ENCODE peak calls at places on chromosome 2, in ten cellular contexts. One of them, this sample, is unnamed.

GRCh38 chr2:27710640-27711430 is 47.1 kb downstream of the SLC4A1AP start:
- DNase-seq in fibroblast of villous mesenchyme: no peak
- DNase-seq in right atrium auricular region: peak; percentile 56
- DNase-seq in MM.1S: no peak
- DNase-seq in HCT116: no peak
- DNase-seq in IMR-90: peak; percentile 45
- DNase-seq in lung: no peak
- DNase-seq in WTC11: no peak
- DNase-seq in heart right ventricle: no peak
- DNase-seq in esophagus squamous epithelium: no peak
- DNase-seq in this sample: no peak

GRCh38 chr2:230684222-230685164 is 28.1 kb upstream of the CAB39 start:
- DNase-seq in fibroblast of villous mesenchyme: peak; percentile 22
- DNase-seq in right atrium auricular region: no peak
- DNase-seq in MM.1S: no peak
- DNase-seq in HCT116: peak; percentile 52
- DNase-seq in IMR-90: peak; percentile 79
- DNase-seq in lung: no peak
- DNase-seq in WTC11: no peak
- DNase-seq in heart right ventricle: no peak
- DNase-seq in esophagus squamous epithelium: no peak
- DNase-seq in this sample: no peak

GRCh38 chr2:206565666-206566065 is 76.6 kb upstream of the FAM237A start:
- DNase-seq in fibroblast of villous mesenchyme: no peak
- DNase-seq in right atrium auricular region: no peak
- DNase-seq in MM.1S: no peak
- DNase-seq in HCT116: no peak
- DNase-seq in IMR-90: no peak
- DNase-seq in lung: no peak
- DNase-seq in WTC11: no peak
- DNase-seq in heart right ventricle: no peak
- DNase-seq in esophagus squamous epithelium: no peak
- DNase-seq in this sample: no peak

GRCh38 chr2:6054394-6054732 is 362.2 kb downstream of the SOX11 start:
- DNase-seq in fibroblast of villous mesenchyme: no peak
- DNase-seq in right atrium auricular region: no peak
- DNase-seq in MM.1S: no peak
- DNase-seq in HCT116: no peak
- DNase-seq in IMR-90: no peak
- DNase-seq in lung: no peak
- DNase-seq in WTC11: no peak
- DNase-seq in heart right ventricle: no peak
- DNase-seq in esophagus squamous epithelium: no peak
- DNase-seq in this sample: no peak

GRCh38 chr2:167100526-167100925 is 212.2 kb downstream of the XIRP2 start:
- DNase-seq in fibroblast of villous mesenchyme: no peak
- DNase-seq in right atrium auricular region: no peak
- DNase-seq in MM.1S: no peak
- DNase-seq in HCT116: no peak
- DNase-seq in IMR-90: peak; percentile 40
- DNase-seq in lung: no peak
- DNase-seq in WTC11: no peak
- DNase-seq in heart right ventricle: no peak
- DNase-seq in esophagus squamous epithelium: no peak
- DNase-seq in this sample: no peak

GRCh38 chr2:157032019-157032418 is 225.5 kb upstream of the GALNT5 start:
- DNase-seq in fibroblast of villous mesenchyme: peak; percentile 52
- DNase-seq in right atrium auricular region: no peak
- DNase-seq in MM.1S: no peak
- DNase-seq in HCT116: peak; percentile 97
- DNase-seq in IMR-90: peak; percentile 94
- DNase-seq in lung: no peak
- DNase-seq in WTC11: no peak
- DNase-seq in heart right ventricle: no peak
- DNase-seq in esophagus squamous epithelium: no peak
- DNase-seq in this sample: no peak

GRCh38 chr2:79855264-79856006 is 342.6 kb downstream of the CTNNA2 start:
- DNase-seq in fibroblast of villous mesenchyme: no peak
- DNase-seq in right atrium auricular region: no peak
- DNase-seq in MM.1S: no peak
- DNase-seq in HCT116: no peak
- DNase-seq in IMR-90: peak; percentile 7
- DNase-seq in lung: no peak
- DNase-seq in WTC11: peak; percentile 67
- DNase-seq in heart right ventricle: no peak
- DNase-seq in esophagus squamous epithelium: no peak
- DNase-seq in this sample: no peak

GRCh38 chr2:155546715-155547555 is 785.6 kb downstream of the NR4A2 start:
- DNase-seq in fibroblast of villous mesenchyme: peak; percentile 13
- DNase-seq in right atrium auricular region: no peak
- DNase-seq in MM.1S: no peak
- DNase-seq in HCT116: no peak
- DNase-seq in IMR-90: no peak
- DNase-seq in lung: no peak
- DNase-seq in WTC11: no peak
- DNase-seq in heart right ventricle: no peak
- DNase-seq in esophagus squamous epithelium: no peak
- DNase-seq in this sample: no peak

GRCh38 chr2:236662231-236663160 is 92.9 kb downstream of the ACKR3 start:
- DNase-seq in fibroblast of villous mesenchyme: peak; percentile 45
- DNase-seq in right atrium auricular region: peak; percentile 55
- DNase-seq in MM.1S: no peak
- DNase-seq in HCT116: no peak
- DNase-seq in IMR-90: no peak
- DNase-seq in lung: no peak
- DNase-seq in WTC11: no peak
- DNase-seq in heart right ventricle: no peak
- DNase-seq in esophagus squamous epithelium: no peak
- DNase-seq in this sample: no peak

GRCh38 chr2:100895402-100895801 is 75.5 kb downstream of the NPAS2 start:
- DNase-seq in fibroblast of villous mesenchyme: no peak
- DNase-seq in right atrium auricular region: no peak
- DNase-seq in MM.1S: no peak
- DNase-seq in HCT116: no peak
- DNase-seq in IMR-90: no peak
- DNase-seq in lung: no peak
- DNase-seq in WTC11: no peak
- DNase-seq in heart right ventricle: peak; percentile 64
- DNase-seq in esophagus squamous epithelium: no peak
- DNase-seq in this sample: no peak

GRCh38 chr2:239738159-239738558 is 287.0 kb downstream of the NDUFA10 start:
- DNase-seq in fibroblast of villous mesenchyme: no peak
- DNase-seq in right atrium auricular region: no peak
- DNase-seq in MM.1S: no peak
- DNase-seq in HCT116: no peak
- DNase-seq in IMR-90: no peak
- DNase-seq in lung: no peak
- DNase-seq in WTC11: no peak
- DNase-seq in heart right ventricle: no peak
- DNase-seq in esophagus squamous epithelium: no peak
- DNase-seq in this sample: no peak

GRCh38 chr2:42424033-42424432 is 63.0 kb upstream of the COX7A2L start:
- DNase-seq in fibroblast of villous mesenchyme: peak; percentile 47
- DNase-seq in right atrium auricular region: no peak
- DNase-seq in MM.1S: no peak
- DNase-seq in HCT116: no peak
- DNase-seq in IMR-90: peak; percentile 78
- DNase-seq in lung: no peak
- DNase-seq in WTC11: no peak
- DNase-seq in heart right ventricle: no peak
- DNase-seq in esophagus squamous epithelium: no peak
- DNase-seq in this sample: no peak

GRCh38 chr2:67465623-67466022 is 68.5 kb downstream of the ETAA1 start:
- DNase-seq in fibroblast of villous mesenchyme: no peak
- DNase-seq in right atrium auricular region: no peak
- DNase-seq in MM.1S: peak; percentile 63
- DNase-seq in HCT116: no peak
- DNase-seq in IMR-90: no peak
- DNase-seq in lung: no peak
- DNase-seq in WTC11: no peak
- DNase-seq in heart right ventricle: no peak
- DNase-seq in esophagus squamous epithelium: no peak
- DNase-seq in this sample: no peak

GRCh38 chr2:17576802-17577201 is 36.3 kb downstream of the VSNL1 start:
- DNase-seq in fibroblast of villous mesenchyme: no peak
- DNase-seq in right atrium auricular region: no peak
- DNase-seq in MM.1S: no peak
- DNase-seq in HCT116: no peak
- DNase-seq in IMR-90: no peak
- DNase-seq in lung: no peak
- DNase-seq in WTC11: no peak
- DNase-seq in heart right ventricle: no peak
- DNase-seq in esophagus squamous epithelium: no peak
- DNase-seq in this sample: no peak

GRCh38 chr2:17573806-17574175 is 33.3 kb downstream of the VSNL1 start:
- DNase-seq in fibroblast of villous mesenchyme: no peak
- DNase-seq in right atrium auricular region: no peak
- DNase-seq in MM.1S: no peak
- DNase-seq in HCT116: no peak
- DNase-seq in IMR-90: no peak
- DNase-seq in lung: no peak
- DNase-seq in WTC11: no peak
- DNase-seq in heart right ventricle: no peak
- DNase-seq in esophagus squamous epithelium: no peak
- DNase-seq in this sample: no peak

GRCh38 chr2:17574406-17575073 is 34.0 kb downstream of the VSNL1 start:
- DNase-seq in fibroblast of villous mesenchyme: no peak
- DNase-seq in right atrium auricular region: no peak
- DNase-seq in MM.1S: no peak
- DNase-seq in HCT116: no peak
- DNase-seq in IMR-90: no peak
- DNase-seq in lung: no peak
- DNase-seq in WTC11: no peak
- DNase-seq in heart right ventricle: no peak
- DNase-seq in esophagus squamous epithelium: no peak
- DNase-seq in this sample: no peak

GRCh38 chr2:17571681-17572080 is 31.2 kb downstream of the VSNL1 start:
- DNase-seq in fibroblast of villous mesenchyme: no peak
- DNase-seq in right atrium auricular region: no peak
- DNase-seq in MM.1S: no peak
- DNase-seq in HCT116: no peak
- DNase-seq in IMR-90: no peak
- DNase-seq in lung: no peak
- DNase-seq in WTC11: no peak
- DNase-seq in heart right ventricle: no peak
- DNase-seq in esophagus squamous epithelium: no peak
- DNase-seq in this sample: no peak

DNA sequence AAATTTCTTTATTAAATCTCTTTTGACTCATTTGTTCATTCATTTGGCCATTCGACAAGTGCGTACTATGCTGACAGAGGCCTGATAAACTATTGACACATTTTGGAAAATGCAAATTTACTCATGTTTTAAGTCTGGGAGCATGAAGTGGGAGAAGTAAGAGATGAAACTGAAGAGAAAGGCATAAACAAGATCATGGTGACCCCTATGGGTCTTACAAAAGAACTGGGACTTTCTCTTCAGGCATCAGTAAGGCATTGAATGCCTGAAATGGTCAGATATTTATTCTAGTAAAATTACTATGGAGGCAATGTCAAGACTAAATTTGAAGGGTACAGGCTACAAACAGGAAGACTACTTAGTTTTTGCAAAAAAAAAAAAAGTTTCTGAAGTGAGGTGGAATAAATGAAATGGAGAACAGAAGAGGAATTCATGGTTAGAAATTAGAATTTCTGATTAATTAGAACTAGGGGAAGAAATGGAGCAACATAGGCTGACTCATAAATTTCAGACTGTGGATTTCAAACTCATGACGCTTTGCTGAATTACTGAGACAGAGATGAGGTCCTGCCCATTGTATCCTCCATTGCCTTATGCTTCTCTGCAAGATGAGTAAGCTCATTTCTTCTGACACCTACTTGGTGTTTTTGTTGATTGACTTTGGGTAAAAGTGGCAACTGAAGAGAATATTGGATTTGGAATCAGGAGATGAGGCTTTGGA is 32.7 kb downstream of the VSNL1 start:
- DNase-seq in fibroblast of villous mesenchyme: peak; percentile 15
- DNase-seq in right atrium auricular region: no peak
- DNase-seq in MM.1S: no peak
- DNase-seq in HCT116: no peak
- DNase-seq in IMR-90: no peak
- DNase-seq in lung: no peak
- DNase-seq in WTC11: no peak
- DNase-seq in heart right ventricle: no peak
- DNase-seq in esophagus squamous epithelium: no peak
- DNase-seq in this sample: peak; percentile 12
- TF ChIP-seq CTCF in fibroblast of villous mesenchyme: peak; percentile 35
- TF ChIP-seq CTCF in right atrium auricular region: no peak
- TF ChIP-seq CTCF in MM.1S: peak; percentile 23
- TF ChIP-seq CTCF in HCT116: peak; percentile 12
- TF ChIP-seq CTCF in IMR-90: peak; percentile 14
- TF ChIP-seq CTCF in lung: no peak
- TF ChIP-seq CTCF in WTC11: no peak
- TF ChIP-seq CTCF in heart right ventricle: peak; percentile 19
- TF ChIP-seq CTCF in esophagus squamous epithelium: no peak
- TF ChIP-seq CTCF in this sample: no peak

GRCh38 chr2:48265169-48266013 is 264.6 kb upstream of the STON1 start:
- DNase-seq in fibroblast of villous mesenchyme: no peak
- DNase-seq in right atrium auricular region: no peak
- DNase-seq in MM.1S: no peak
- DNase-seq in HCT116: no peak
- DNase-seq in IMR-90: no peak
- DNase-seq in lung: no peak
- DNase-seq in WTC11: no peak
- DNase-seq in heart right ventricle: no peak
- DNase-seq in esophagus squamous epithelium: no peak
- DNase-seq in this sample: no peak
- TF ChIP-seq CTCF in fibroblast of villous mesenchyme: no peak
- TF ChIP-seq CTCF in right atrium auricular region: no peak
- TF ChIP-seq CTCF in MM.1S: no peak
- TF ChIP-seq CTCF in HCT116: no peak
- TF ChIP-seq CTCF in IMR-90: no peak
- TF ChIP-seq CTCF in lung: no peak
- TF ChIP-seq CTCF in WTC11: no peak
- TF ChIP-seq CTCF in heart right ventricle: no peak
- TF ChIP-seq CTCF in esophagus squamous epithelium: no peak
- TF ChIP-seq CTCF in this sample: no peak

DNA sequence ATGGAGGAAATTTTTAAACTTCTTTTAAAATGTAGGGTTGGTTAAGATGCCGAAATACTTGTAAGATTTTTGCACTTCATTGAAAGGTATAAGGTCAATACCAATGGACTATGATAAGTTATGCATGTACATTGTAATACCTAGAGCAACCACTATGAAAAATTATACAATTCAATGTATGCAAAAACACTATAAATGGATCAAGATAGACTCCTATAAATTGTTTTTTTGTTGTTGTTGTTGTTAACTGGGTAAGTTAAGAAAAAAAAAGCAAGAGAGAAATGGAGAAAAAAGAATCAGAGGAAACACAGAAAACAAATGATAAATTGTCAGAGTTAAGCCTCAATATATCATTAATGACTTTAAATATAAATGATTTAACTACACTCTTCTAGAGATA is 421.2 kb downstream of the TMEM182 start:
- DNase-seq in fibroblast of villous mesenchyme: no peak
- DNase-seq in right atrium auricular region: no peak
- DNase-seq in MM.1S: no peak
- DNase-seq in HCT116: no peak
- DNase-seq in IMR-90: no peak
- DNase-seq in lung: no peak
- DNase-seq in WTC11: no peak
- DNase-seq in heart right ventricle: no peak
- DNase-seq in esophagus squamous epithelium: no peak
- DNase-seq in this sample: no peak
- TF ChIP-seq CTCF in fibroblast of villous mesenchyme: no peak
- TF ChIP-seq CTCF in right atrium auricular region: no peak
- TF ChIP-seq CTCF in MM.1S: peak; percentile 29
- TF ChIP-seq CTCF in HCT116: no peak
- TF ChIP-seq CTCF in IMR-90: no peak
- TF ChIP-seq CTCF in lung: no peak
- TF ChIP-seq CTCF in WTC11: no peak
- TF ChIP-seq CTCF in heart right ventricle: no peak
- TF ChIP-seq CTCF in esophagus squamous epithelium: no peak
- TF ChIP-seq CTCF in this sample: no peak

GRCh38 chr2:33126552-33126951 is 179.8 kb downstream of the LTBP1 start:
- DNase-seq in fibroblast of villous mesenchyme: no peak
- DNase-seq in right atrium auricular region: no peak
- DNase-seq in MM.1S: no peak
- DNase-seq in HCT116: no peak
- DNase-seq in IMR-90: no peak
- DNase-seq in lung: no peak
- DNase-seq in WTC11: no peak
- DNase-seq in heart right ventricle: no peak
- DNase-seq in esophagus squamous epithelium: no peak
- DNase-seq in this sample: no peak
- TF ChIP-seq CTCF in fibroblast of villous mesenchyme: no peak
- TF ChIP-seq CTCF in right atrium auricular region: no peak
- TF ChIP-seq CTCF in MM.1S: no peak
- TF ChIP-seq CTCF in HCT116: peak; percentile 28
- TF ChIP-seq CTCF in IMR-90: no peak
- TF ChIP-seq CTCF in lung: no peak
- TF ChIP-seq CTCF in WTC11: no peak
- TF ChIP-seq CTCF in heart right ventricle: no peak
- TF ChIP-seq CTCF in esophagus squamous epithelium: no peak
- TF ChIP-seq CTCF in this sample: no peak